ENCODE peak calls at places on chromosome X, in eight cellular contexts. C is pancreas, M is astrocyte, A is transverse colon, V is heart left ventricle, X is suprapubic skin, R is spleen, Y is gastrocnemius medialis. P is an unnamed sample. For H3K9me3, the result is how much of the 10 kb centered on the place peaks cover.

GRCh38 chrX:30930143-30930542 is 41.1 kb upstream of the TAB3 start:
- DNase-seq in X (no peak), V (no peak), A (no peak), R (no peak), Y (no peak), C (no peak), M (no peak), P (no peak)

GRCh38 chrX:150972450-150972849 is 10.7 kb upstream of the HMGB3 start:
- DNase-seq in V (no peak), X (no peak), Y (no peak), M (no peak), R (no peak), C (no peak), A (no peak), P (no peak)

GRCh38 chrX:30895331-30895730 is 6.3 kb upstream of the TAB3 start:
- DNase-seq in A (no peak), R (no peak), X (no peak), V (no peak), C (no peak), M (peak), Y (no peak), P (no peak)

GRCh38 chrX:69496143-69496542 is 8.0 kb upstream of the NALF2 start:
- DNase-seq in M (no peak), A (no peak), C (no peak), Y (no peak), V (no peak), R (no peak), X (no peak), P (no peak)

GRCh38 chrX:44314259-44314734 is 29.2 kb downstream of the EFHC2 start:
- DNase-seq in M (peak), V (peak), C (no peak), R (peak), X (no peak), Y (no peak), A (peak), P (peak)

GRCh38 chrX:121000589-121000988 is 15.0 kb upstream of the CT47A1 start:
- DNase-seq in R (no peak), Y (no peak), X (no peak), C (no peak), V (no peak), A (no peak), M (no peak), P (no peak)

GRCh38 chrX:130100180-130100579 is 10.1 kb downstream of the ELF4 start:
- DNase-seq in C (no peak), X (no peak), V (peak), A (peak), Y (peak), M (no peak), R (no peak), P (peak)

GRCh38 chrX:69285881-69286545 is 120.8 kb upstream of the PJA1 start:
- DNase-seq in R (peak), V (peak), X (no peak), Y (peak), C (peak), M (no peak), A (peak), P (peak)

GRCh38 chrX:114162068-114162735 is 421.7 kb upstream of the HTR2C start:
- DNase-seq in X (no peak), R (no peak), C (no peak), Y (no peak), V (no peak), A (no peak), M (no peak), P (no peak)

GRCh38 chrX:39396358-39396995 is 595.2 kb downstream of the MID1IP1 start:
- DNase-seq in Y (no peak), M (no peak), C (no peak), X (no peak), V (no peak), A (no peak), R (no peak), P (no peak)

GRCh38 chrX:49884290-49884862 is 5.1 kb downstream of the USP27X start:
- DNase-seq in Y (peak), V (peak), X (no peak), A (peak), M (no peak), R (peak), C (peak), P (peak)

GRCh38 chrX:145886469-145886868 is 68.8 kb downstream of the SLITRK2 start:
- DNase-seq in M (no peak), A (no peak), C (no peak), V (no peak), X (no peak), Y (no peak), R (no peak), P (no peak)

GRCh38 chrX:41923925-41924693 is 755 bp upstream of the CASK start:
- DNase-seq in M (peak), Y (no peak), C (no peak), X (no peak), V (peak), A (peak), R (peak), P (no peak)

GRCh38 chrX:1535241-1536041 is 1.5 kb downstream of the P2RY8 start:
- DNase-seq in Y (no peak), A (peak), C (no peak), X (no peak), V (peak), M (no peak), R (peak), P (no peak)

GRCh38 chrX:41022579-41022978 is 62.7 kb upstream of the USP9X start:
- DNase-seq in M (peak), V (no peak), C (no peak), A (no peak), Y (no peak), R (no peak), X (no peak), P (no peak)

GRCh38 chrX:103398321-103398937 is 22.1 kb downstream of the BEX3 start:
- DNase-seq in X (no peak), V (no peak), R (no peak), A (no peak), M (peak), Y (no peak), C (no peak), P (no peak)

GRCh38 chrX:8867454-8867853 is 66.3 kb upstream of the FAM9A start:
- DNase-seq in X (no peak), A (no peak), C (no peak), M (no peak), R (no peak), V (no peak), Y (no peak), P (no peak)

DNA sequence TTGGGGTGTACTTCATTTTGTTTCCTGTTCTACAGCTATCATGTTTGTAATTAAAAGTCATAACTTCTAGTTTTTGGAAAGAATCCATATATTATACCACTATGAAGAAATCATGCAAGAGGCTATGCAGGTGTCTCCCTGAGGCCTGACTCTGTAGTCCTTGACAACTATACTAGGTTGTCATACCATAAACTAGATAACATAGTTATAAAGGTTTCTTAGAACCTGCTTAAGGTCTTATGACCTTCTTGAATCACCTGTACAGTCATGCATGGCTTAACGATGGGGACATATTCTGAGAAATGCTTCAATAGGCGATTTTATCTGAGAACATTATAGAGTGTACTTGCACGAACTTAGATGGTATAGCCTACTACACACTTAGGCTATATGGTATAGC is 3.2 kb downstream of the PWWP3B start:
- DNase-seq in X (no peak), V (no peak), Y (no peak), A (no peak), R (no peak), M (no peak), C (no peak), P (no peak)
- H3K9me3 ChIP-seq in X (under half), V (under half), Y (under half), A (under half), R (under half), M (under half), C (under half), P (under half)

GRCh38 chrX:45761920-45762319 is 561.2 kb upstream of the DIPK2B start:
- DNase-seq in C (no peak), R (no peak), A (no peak), X (no peak), M (no peak), V (no peak), Y (no peak), P (no peak)
- H3K4me3 ChIP-seq in C (no peak), R (no peak), A (no peak), X (no peak), M (no peak), V (no peak), Y (no peak), P (no peak)

GRCh38 chrX:85619962-85620361 is 240.5 kb upstream of the POF1B start:
- DNase-seq in V (no peak), C (peak), Y (no peak), M (no peak), R (no peak), X (no peak), A (no peak), P (no peak)
- TF ChIP-seq CTCF in V (no peak), C (no peak), Y (no peak), M (no peak), R (no peak), X (no peak), A (no peak), P (no peak)

GRCh38 chrX:137547291-137547690 is 18.6 kb upstream of the ZIC3 start:
- DNase-seq in V (no peak), R (no peak), M (no peak), X (no peak), A (no peak), C (no peak), Y (no peak), P (no peak)
- H3K9me3 ChIP-seq in V (under half), R (under half), M (under half), X (under half), A (under half), C (under half), Y (under half), P (under half)

GRCh38 chrX:136183917-136184316 is 36.6 kb downstream of the FHL1 start:
- DNase-seq in C (no peak), A (no peak), X (no peak), V (no peak), R (no peak), M (no peak), Y (no peak), P (no peak)
- H3K4me3 ChIP-seq in C (no peak), A (no peak), X (no peak), V (no peak), R (no peak), M (no peak), Y (no peak), P (peak)

GRCh38 chrX:31934842-31935241 is 863.0 kb upstream of the FTHL17 start:
- DNase-seq in Y (no peak), M (no peak), C (no peak), V (no peak), X (no peak), R (no peak), A (no peak), P (no peak)
- TF ChIP-seq CTCF in Y (no peak), M (no peak), C (no peak), V (no peak), X (no peak), R (no peak), A (no peak), P (no peak)